ENCODE peak calls at places on chromosomes 4 and X, in five cellular contexts. One of them, this sample, is unnamed.

GRCh38 chrX:115642304-115642703 is 81.3 kb downstream of the PLS3 start:
- DNase-seq in activated T-helper 1 cell treated with anti-CD3 and anti-CD28 coated beads, Interleukin-12 subunit alpha, Interleukin-12 subunit beta, Interleukin-2, Interleukin-4 antibody, amounts not matched to agents 30 ng/mL and 10 ng/mL and 1 ng/mL, durations not matched to agents 14 hours and 24 hours and 36 hours: no peak
- DNase-seq in WTC11: no peak
- DNase-seq in C1 segment of cervical spinal cord: no peak
- DNase-seq in DMS53: no peak
- DNase-seq in this sample: peak

GRCh38 chr4:88794087-88794486 is 96.5 kb upstream of the NAP1L5 start:
- DNase-seq in WTC11: no peak
- DNase-seq in activated T-helper 1 cell treated with anti-CD3 and anti-CD28 coated beads, Interleukin-12 subunit alpha, Interleukin-12 subunit beta, Interleukin-2, Interleukin-4 antibody, amounts not matched to agents 30 ng/mL and 10 ng/mL and 1 ng/mL, durations not matched to agents 14 hours and 24 hours and 36 hours: no peak
- DNase-seq in DMS53: no peak
- DNase-seq in C1 segment of cervical spinal cord: no peak
- DNase-seq in this sample: no peak

GRCh38 chrX:106263817-106264216 is 95.7 kb downstream of the PWWP3B start:
- DNase-seq in C1 segment of cervical spinal cord: no peak
- DNase-seq in DMS53: no peak
- DNase-seq in WTC11: no peak
- DNase-seq in activated T-helper 1 cell treated with anti-CD3 and anti-CD28 coated beads, Interleukin-12 subunit alpha, Interleukin-12 subunit beta, Interleukin-2, Interleukin-4 antibody, amounts not matched to agents 30 ng/mL and 10 ng/mL and 1 ng/mL, durations not matched to agents 14 hours and 24 hours and 36 hours: no peak
- DNase-seq in this sample: no peak

GRCh38 chrX:153500676-153501280 is 6.0 kb downstream of the BGN start:
- DNase-seq in activated T-helper 1 cell treated with anti-CD3 and anti-CD28 coated beads, Interleukin-12 subunit alpha, Interleukin-12 subunit beta, Interleukin-2, Interleukin-4 antibody, amounts not matched to agents 30 ng/mL and 10 ng/mL and 1 ng/mL, durations not matched to agents 14 hours and 24 hours and 36 hours: no peak
- DNase-seq in C1 segment of cervical spinal cord: no peak
- DNase-seq in DMS53: no peak
- DNase-seq in WTC11: no peak
- DNase-seq in this sample: no peak

GRCh38 chrX:151753313-151754041 is 18.9 kb downstream of the CNGA2 start:
- DNase-seq in DMS53: peak
- DNase-seq in C1 segment of cervical spinal cord: no peak
- DNase-seq in activated T-helper 1 cell treated with anti-CD3 and anti-CD28 coated beads, Interleukin-12 subunit alpha, Interleukin-12 subunit beta, Interleukin-2, Interleukin-4 antibody, amounts not matched to agents 30 ng/mL and 10 ng/mL and 1 ng/mL, durations not matched to agents 14 hours and 24 hours and 36 hours: no peak
- DNase-seq in WTC11: peak
- DNase-seq in this sample: peak

GRCh38 chr4:188767496-188767895 is 628.3 kb downstream of the TRIML1 start:
- DNase-seq in WTC11: no peak
- DNase-seq in C1 segment of cervical spinal cord: no peak
- DNase-seq in activated T-helper 1 cell treated with anti-CD3 and anti-CD28 coated beads, Interleukin-12 subunit alpha, Interleukin-12 subunit beta, Interleukin-2, Interleukin-4 antibody, amounts not matched to agents 30 ng/mL and 10 ng/mL and 1 ng/mL, durations not matched to agents 14 hours and 24 hours and 36 hours: no peak
- DNase-seq in DMS53: no peak
- DNase-seq in this sample: no peak

GRCh38 chrX:109839694-109840358 is 106.8 kb upstream of the ACSL4 start:
- DNase-seq in WTC11: peak
- DNase-seq in C1 segment of cervical spinal cord: no peak
- DNase-seq in activated T-helper 1 cell treated with anti-CD3 and anti-CD28 coated beads, Interleukin-12 subunit alpha, Interleukin-12 subunit beta, Interleukin-2, Interleukin-4 antibody, amounts not matched to agents 30 ng/mL and 10 ng/mL and 1 ng/mL, durations not matched to agents 14 hours and 24 hours and 36 hours: no peak
- DNase-seq in DMS53: no peak
- DNase-seq in this sample: no peak

GRCh38 chr4:155787113-155787710 is 28.4 kb downstream of the GUCY1B1 start:
- DNase-seq in activated T-helper 1 cell treated with anti-CD3 and anti-CD28 coated beads, Interleukin-12 subunit alpha, Interleukin-12 subunit beta, Interleukin-2, Interleukin-4 antibody, amounts not matched to agents 30 ng/mL and 10 ng/mL and 1 ng/mL, durations not matched to agents 14 hours and 24 hours and 36 hours: peak
- DNase-seq in C1 segment of cervical spinal cord: no peak
- DNase-seq in DMS53: peak
- DNase-seq in WTC11: no peak
- DNase-seq in this sample: peak

GRCh38 chr4:109435635-109436034 is 2.0 kb downstream of the SEC24B start:
- DNase-seq in C1 segment of cervical spinal cord: no peak
- DNase-seq in activated T-helper 1 cell treated with anti-CD3 and anti-CD28 coated beads, Interleukin-12 subunit alpha, Interleukin-12 subunit beta, Interleukin-2, Interleukin-4 antibody, amounts not matched to agents 30 ng/mL and 10 ng/mL and 1 ng/mL, durations not matched to agents 14 hours and 24 hours and 36 hours: no peak
- DNase-seq in WTC11: no peak
- DNase-seq in DMS53: no peak
- DNase-seq in this sample: no peak

GRCh38 chr4:13541720-13542576 is 2.4 kb downstream of the NKX3-2 start:
- DNase-seq in C1 segment of cervical spinal cord: no peak
- DNase-seq in activated T-helper 1 cell treated with anti-CD3 and anti-CD28 coated beads, Interleukin-12 subunit alpha, Interleukin-12 subunit beta, Interleukin-2, Interleukin-4 antibody, amounts not matched to agents 30 ng/mL and 10 ng/mL and 1 ng/mL, durations not matched to agents 14 hours and 24 hours and 36 hours: no peak
- DNase-seq in DMS53: peak
- DNase-seq in WTC11: peak
- DNase-seq in this sample: no peak

GRCh38 chrX:72307646-72308051 is 1.9 kb upstream of the CITED1 start:
- DNase-seq in DMS53: peak
- DNase-seq in WTC11: no peak
- DNase-seq in activated T-helper 1 cell treated with anti-CD3 and anti-CD28 coated beads, Interleukin-12 subunit alpha, Interleukin-12 subunit beta, Interleukin-2, Interleukin-4 antibody, amounts not matched to agents 30 ng/mL and 10 ng/mL and 1 ng/mL, durations not matched to agents 14 hours and 24 hours and 36 hours: no peak
- DNase-seq in C1 segment of cervical spinal cord: no peak
- DNase-seq in this sample: no peak

GRCh38 chrX:119292445-119292844 is 56.4 kb downstream of the PGRMC1 start:
- DNase-seq in C1 segment of cervical spinal cord: no peak
- DNase-seq in DMS53: peak
- DNase-seq in activated T-helper 1 cell treated with anti-CD3 and anti-CD28 coated beads, Interleukin-12 subunit alpha, Interleukin-12 subunit beta, Interleukin-2, Interleukin-4 antibody, amounts not matched to agents 30 ng/mL and 10 ng/mL and 1 ng/mL, durations not matched to agents 14 hours and 24 hours and 36 hours: no peak
- DNase-seq in WTC11: no peak
- DNase-seq in this sample: no peak

GRCh38 chr4:95188701-95189401 is 359.9 kb downstream of the UNC5C start:
- DNase-seq in DMS53: no peak
- DNase-seq in C1 segment of cervical spinal cord: no peak
- DNase-seq in activated T-helper 1 cell treated with anti-CD3 and anti-CD28 coated beads, Interleukin-12 subunit alpha, Interleukin-12 subunit beta, Interleukin-2, Interleukin-4 antibody, amounts not matched to agents 30 ng/mL and 10 ng/mL and 1 ng/mL, durations not matched to agents 14 hours and 24 hours and 36 hours: no peak
- DNase-seq in WTC11: no peak
- DNase-seq in this sample: no peak

GRCh38 chrX:37802028-37802427 is 22.2 kb downstream of the CYBB start:
- DNase-seq in WTC11: no peak
- DNase-seq in C1 segment of cervical spinal cord: no peak
- DNase-seq in activated T-helper 1 cell treated with anti-CD3 and anti-CD28 coated beads, Interleukin-12 subunit alpha, Interleukin-12 subunit beta, Interleukin-2, Interleukin-4 antibody, amounts not matched to agents 30 ng/mL and 10 ng/mL and 1 ng/mL, durations not matched to agents 14 hours and 24 hours and 36 hours: no peak
- DNase-seq in DMS53: no peak
- DNase-seq in this sample: no peak

GRCh38 chr4:91527056-91527455 is 776.7 kb upstream of the GRID2 start:
- DNase-seq in C1 segment of cervical spinal cord: no peak
- DNase-seq in activated T-helper 1 cell treated with anti-CD3 and anti-CD28 coated beads, Interleukin-12 subunit alpha, Interleukin-12 subunit beta, Interleukin-2, Interleukin-4 antibody, amounts not matched to agents 30 ng/mL and 10 ng/mL and 1 ng/mL, durations not matched to agents 14 hours and 24 hours and 36 hours: no peak
- DNase-seq in WTC11: no peak
- DNase-seq in DMS53: no peak
- DNase-seq in this sample: no peak

GRCh38 chr4:64539234-64539849 is 130.1 kb upstream of the TECRL start:
- DNase-seq in DMS53: peak
- DNase-seq in C1 segment of cervical spinal cord: no peak
- DNase-seq in activated T-helper 1 cell treated with anti-CD3 and anti-CD28 coated beads, Interleukin-12 subunit alpha, Interleukin-12 subunit beta, Interleukin-2, Interleukin-4 antibody, amounts not matched to agents 30 ng/mL and 10 ng/mL and 1 ng/mL, durations not matched to agents 14 hours and 24 hours and 36 hours: peak
- DNase-seq in WTC11: peak
- DNase-seq in this sample: peak

GRCh38 chr4:128517096-128517738 is 229.6 kb upstream of the PGRMC2 start:
- DNase-seq in DMS53: peak
- DNase-seq in WTC11: no peak
- DNase-seq in C1 segment of cervical spinal cord: no peak
- DNase-seq in activated T-helper 1 cell treated with anti-CD3 and anti-CD28 coated beads, Interleukin-12 subunit alpha, Interleukin-12 subunit beta, Interleukin-2, Interleukin-4 antibody, amounts not matched to agents 30 ng/mL and 10 ng/mL and 1 ng/mL, durations not matched to agents 14 hours and 24 hours and 36 hours: no peak
- DNase-seq in this sample: no peak

GRCh38 chrX:37755073-37755472 is 24.8 kb upstream of the CYBB start:
- DNase-seq in WTC11: no peak
- DNase-seq in DMS53: no peak
- DNase-seq in C1 segment of cervical spinal cord: no peak
- DNase-seq in activated T-helper 1 cell treated with anti-CD3 and anti-CD28 coated beads, Interleukin-12 subunit alpha, Interleukin-12 subunit beta, Interleukin-2, Interleukin-4 antibody, amounts not matched to agents 30 ng/mL and 10 ng/mL and 1 ng/mL, durations not matched to agents 14 hours and 24 hours and 36 hours: peak
- DNase-seq in this sample: no peak

GRCh38 chrX:21131786-21132185 is 242.4 kb upstream of the CNKSR2 start:
- DNase-seq in activated T-helper 1 cell treated with anti-CD3 and anti-CD28 coated beads, Interleukin-12 subunit alpha, Interleukin-12 subunit beta, Interleukin-2, Interleukin-4 antibody, amounts not matched to agents 30 ng/mL and 10 ng/mL and 1 ng/mL, durations not matched to agents 14 hours and 24 hours and 36 hours: no peak
- DNase-seq in C1 segment of cervical spinal cord: no peak
- DNase-seq in DMS53: no peak
- DNase-seq in WTC11: no peak
- DNase-seq in this sample: no peak

GRCh38 chrX:138287200-138287865 is 424.2 kb downstream of the FGF13 start:
- DNase-seq in activated T-helper 1 cell treated with anti-CD3 and anti-CD28 coated beads, Interleukin-12 subunit alpha, Interleukin-12 subunit beta, Interleukin-2, Interleukin-4 antibody, amounts not matched to agents 30 ng/mL and 10 ng/mL and 1 ng/mL, durations not matched to agents 14 hours and 24 hours and 36 hours: no peak
- DNase-seq in WTC11: no peak
- DNase-seq in C1 segment of cervical spinal cord: no peak
- DNase-seq in DMS53: peak
- DNase-seq in this sample: no peak

GRCh38 chrX:107482046-107482445 is 32.6 kb downstream of the FRMPD3 start:
- DNase-seq in activated T-helper 1 cell treated with anti-CD3 and anti-CD28 coated beads, Interleukin-12 subunit alpha, Interleukin-12 subunit beta, Interleukin-2, Interleukin-4 antibody, amounts not matched to agents 30 ng/mL and 10 ng/mL and 1 ng/mL, durations not matched to agents 14 hours and 24 hours and 36 hours: no peak
- DNase-seq in DMS53: no peak
- DNase-seq in WTC11: no peak
- DNase-seq in C1 segment of cervical spinal cord: no peak
- DNase-seq in this sample: no peak

GRCh38 chr4:114562176-114562904 is 36.3 kb upstream of the UGT8 start:
- DNase-seq in activated T-helper 1 cell treated with anti-CD3 and anti-CD28 coated beads, Interleukin-12 subunit alpha, Interleukin-12 subunit beta, Interleukin-2, Interleukin-4 antibody, amounts not matched to agents 30 ng/mL and 10 ng/mL and 1 ng/mL, durations not matched to agents 14 hours and 24 hours and 36 hours: no peak
- DNase-seq in WTC11: no peak
- DNase-seq in C1 segment of cervical spinal cord: no peak
- DNase-seq in DMS53: no peak
- DNase-seq in this sample: no peak

GRCh38 chr4:134627386-134627785 is 425.8 kb upstream of the PABPC4L start:
- DNase-seq in DMS53: no peak
- DNase-seq in WTC11: peak
- DNase-seq in activated T-helper 1 cell treated with anti-CD3 and anti-CD28 coated beads, Interleukin-12 subunit alpha, Interleukin-12 subunit beta, Interleukin-2, Interleukin-4 antibody, amounts not matched to agents 30 ng/mL and 10 ng/mL and 1 ng/mL, durations not matched to agents 14 hours and 24 hours and 36 hours: no peak
- DNase-seq in C1 segment of cervical spinal cord: no peak
- DNase-seq in this sample: no peak

GRCh38 chr4:176444741-176445140 is 125.0 kb downstream of the SPCS3 start:
- DNase-seq in WTC11: no peak
- DNase-seq in activated T-helper 1 cell treated with anti-CD3 and anti-CD28 coated beads, Interleukin-12 subunit alpha, Interleukin-12 subunit beta, Interleukin-2, Interleukin-4 antibody, amounts not matched to agents 30 ng/mL and 10 ng/mL and 1 ng/mL, durations not matched to agents 14 hours and 24 hours and 36 hours: no peak
- DNase-seq in DMS53: no peak
- DNase-seq in C1 segment of cervical spinal cord: no peak
- DNase-seq in this sample: no peak

GRCh38 chr4:10011885-10012284 is 9.4 kb downstream of the SLC2A9 start:
- DNase-seq in C1 segment of cervical spinal cord: no peak
- DNase-seq in DMS53: no peak
- DNase-seq in WTC11: no peak
- DNase-seq in activated T-helper 1 cell treated with anti-CD3 and anti-CD28 coated beads, Interleukin-12 subunit alpha, Interleukin-12 subunit beta, Interleukin-2, Interleukin-4 antibody, amounts not matched to agents 30 ng/mL and 10 ng/mL and 1 ng/mL, durations not matched to agents 14 hours and 24 hours and 36 hours: no peak
- DNase-seq in this sample: no peak

GRCh38 chr4:21765810-21766407 is 182.7 kb downstream of the KCNIP4 start:
- DNase-seq in WTC11: peak
- DNase-seq in C1 segment of cervical spinal cord: no peak
- DNase-seq in DMS53: peak
- DNase-seq in activated T-helper 1 cell treated with anti-CD3 and anti-CD28 coated beads, Interleukin-12 subunit alpha, Interleukin-12 subunit beta, Interleukin-2, Interleukin-4 antibody, amounts not matched to agents 30 ng/mL and 10 ng/mL and 1 ng/mL, durations not matched to agents 14 hours and 24 hours and 36 hours: no peak
- DNase-seq in this sample: peak

GRCh38 chr4:15707363-15707715 is 4.5 kb downstream of the BST1 start:
- DNase-seq in activated T-helper 1 cell treated with anti-CD3 and anti-CD28 coated beads, Interleukin-12 subunit alpha, Interleukin-12 subunit beta, Interleukin-2, Interleukin-4 antibody, amounts not matched to agents 30 ng/mL and 10 ng/mL and 1 ng/mL, durations not matched to agents 14 hours and 24 hours and 36 hours: no peak
- DNase-seq in C1 segment of cervical spinal cord: no peak
- DNase-seq in DMS53: no peak
- DNase-seq in WTC11: no peak
- DNase-seq in this sample: no peak

GRCh38 chr4:108301583-108302256 is 133.0 kb upstream of the LEF1 start:
- DNase-seq in C1 segment of cervical spinal cord: no peak
- DNase-seq in WTC11: no peak
- DNase-seq in DMS53: no peak
- DNase-seq in activated T-helper 1 cell treated with anti-CD3 and anti-CD28 coated beads, Interleukin-12 subunit alpha, Interleukin-12 subunit beta, Interleukin-2, Interleukin-4 antibody, amounts not matched to agents 30 ng/mL and 10 ng/mL and 1 ng/mL, durations not matched to agents 14 hours and 24 hours and 36 hours: no peak
- DNase-seq in this sample: no peak

GRCh38 chr4:101283436-101283835 is 63.9 kb downstream of the PPP3CA start:
- DNase-seq in DMS53: no peak
- DNase-seq in activated T-helper 1 cell treated with anti-CD3 and anti-CD28 coated beads, Interleukin-12 subunit alpha, Interleukin-12 subunit beta, Interleukin-2, Interleukin-4 antibody, amounts not matched to agents 30 ng/mL and 10 ng/mL and 1 ng/mL, durations not matched to agents 14 hours and 24 hours and 36 hours: no peak
- DNase-seq in WTC11: no peak
- DNase-seq in C1 segment of cervical spinal cord: no peak
- DNase-seq in this sample: no peak

GRCh38 chrX:154368630-154369452 is 5.6 kb downstream of the FLNA start:
- DNase-seq in DMS53: peak
- DNase-seq in C1 segment of cervical spinal cord: no peak
- DNase-seq in activated T-helper 1 cell treated with anti-CD3 and anti-CD28 coated beads, Interleukin-12 subunit alpha, Interleukin-12 subunit beta, Interleukin-2, Interleukin-4 antibody, amounts not matched to agents 30 ng/mL and 10 ng/mL and 1 ng/mL, durations not matched to agents 14 hours and 24 hours and 36 hours: peak
- DNase-seq in WTC11: peak
- DNase-seq in this sample: no peak

GRCh38 chr4:4549534-4549933 is 7.7 kb upstream of the STX18 start:
- DNase-seq in WTC11: no peak
- DNase-seq in activated T-helper 1 cell treated with anti-CD3 and anti-CD28 coated beads, Interleukin-12 subunit alpha, Interleukin-12 subunit beta, Interleukin-2, Interleukin-4 antibody, amounts not matched to agents 30 ng/mL and 10 ng/mL and 1 ng/mL, durations not matched to agents 14 hours and 24 hours and 36 hours: no peak
- DNase-seq in DMS53: no peak
- DNase-seq in C1 segment of cervical spinal cord: no peak
- DNase-seq in this sample: no peak

GRCh38 chrX:139758809-139759208 is 50.8 kb upstream of the MCF2 start:
- DNase-seq in C1 segment of cervical spinal cord: no peak
- DNase-seq in activated T-helper 1 cell treated with anti-CD3 and anti-CD28 coated beads, Interleukin-12 subunit alpha, Interleukin-12 subunit beta, Interleukin-2, Interleukin-4 antibody, amounts not matched to agents 30 ng/mL and 10 ng/mL and 1 ng/mL, durations not matched to agents 14 hours and 24 hours and 36 hours: no peak
- DNase-seq in WTC11: no peak
- DNase-seq in DMS53: peak
- DNase-seq in this sample: no peak

GRCh38 chrX:68832101-68832416 is 3.2 kb downstream of the EFNB1 start:
- DNase-seq in C1 segment of cervical spinal cord: no peak
- DNase-seq in DMS53: peak
- DNase-seq in WTC11: no peak
- DNase-seq in activated T-helper 1 cell treated with anti-CD3 and anti-CD28 coated beads, Interleukin-12 subunit alpha, Interleukin-12 subunit beta, Interleukin-2, Interleukin-4 antibody, amounts not matched to agents 30 ng/mL and 10 ng/mL and 1 ng/mL, durations not matched to agents 14 hours and 24 hours and 36 hours: no peak
- DNase-seq in this sample: no peak

GRCh38 chr4:8320386-8320750 is 50.8 kb downstream of the HTRA3 start:
- DNase-seq in WTC11: peak
- DNase-seq in C1 segment of cervical spinal cord: no peak
- DNase-seq in DMS53: peak
- DNase-seq in activated T-helper 1 cell treated with anti-CD3 and anti-CD28 coated beads, Interleukin-12 subunit alpha, Interleukin-12 subunit beta, Interleukin-2, Interleukin-4 antibody, amounts not matched to agents 30 ng/mL and 10 ng/mL and 1 ng/mL, durations not matched to agents 14 hours and 24 hours and 36 hours: no peak
- DNase-seq in this sample: no peak